ENCODE peak calls at places on chromosomes 2 and 18, in seven cellular contexts. One of them, this sample, is unnamed.

GRCh38 chr2:152097291-152098032 is 1.4 kb downstream of the CACNB4 start:
- DNase-seq in OCI-LY7: no peak
- DNase-seq in cardiac muscle cell: peak
- DNase-seq in Calu3: peak
- DNase-seq in endodermal cell: peak
- DNase-seq in progenitor cell of endocrine pancreas: no peak
- DNase-seq in tibial artery: no peak
- DNase-seq in this sample: no peak

GRCh38 chr2:102057502-102058292 is 65.9 kb downstream of the IL1R2 start:
- DNase-seq in OCI-LY7: no peak
- DNase-seq in Calu3: no peak
- DNase-seq in tibial artery: no peak
- DNase-seq in progenitor cell of endocrine pancreas: no peak
- DNase-seq in endodermal cell: no peak
- DNase-seq in cardiac muscle cell: no peak
- DNase-seq in this sample: no peak

GRCh38 chr2:30149513-30149912 is 2.7 kb downstream of the YPEL5 start:
- DNase-seq in Calu3: no peak
- DNase-seq in cardiac muscle cell: peak
- DNase-seq in endodermal cell: peak
- DNase-seq in OCI-LY7: peak
- DNase-seq in tibial artery: no peak
- DNase-seq in progenitor cell of endocrine pancreas: no peak
- DNase-seq in this sample: no peak

GRCh38 chr2:12441750-12442626 is 274.7 kb upstream of the TRIB2 start:
- DNase-seq in endodermal cell: no peak
- DNase-seq in progenitor cell of endocrine pancreas: no peak
- DNase-seq in cardiac muscle cell: no peak
- DNase-seq in tibial artery: no peak
- DNase-seq in Calu3: no peak
- DNase-seq in OCI-LY7: no peak
- DNase-seq in this sample: no peak

GRCh38 chr2:219514196-219514761 is at the start of gene ASIC4:
- DNase-seq in Calu3: no peak
- DNase-seq in endodermal cell: peak
- DNase-seq in tibial artery: no peak
- DNase-seq in cardiac muscle cell: peak
- DNase-seq in OCI-LY7: no peak
- DNase-seq in progenitor cell of endocrine pancreas: no peak
- DNase-seq in this sample: no peak

GRCh38 chr18:67144342-67144741 is 372.2 kb downstream of the DSEL start:
- DNase-seq in progenitor cell of endocrine pancreas: no peak
- DNase-seq in Calu3: no peak
- DNase-seq in endodermal cell: no peak
- DNase-seq in OCI-LY7: no peak
- DNase-seq in cardiac muscle cell: no peak
- DNase-seq in tibial artery: no peak
- DNase-seq in this sample: no peak

GRCh38 chr2:11827547-11827946 is 81.1 kb downstream of the LPIN1 start:
- DNase-seq in Calu3: no peak
- DNase-seq in endodermal cell: no peak
- DNase-seq in OCI-LY7: no peak
- DNase-seq in cardiac muscle cell: no peak
- DNase-seq in progenitor cell of endocrine pancreas: no peak
- DNase-seq in tibial artery: no peak
- DNase-seq in this sample: no peak

GRCh38 chr18:37484893-37485834 is 80.4 kb downstream of the CELF4 start:
- DNase-seq in tibial artery: no peak
- DNase-seq in Calu3: peak
- DNase-seq in OCI-LY7: no peak
- DNase-seq in endodermal cell: peak
- DNase-seq in progenitor cell of endocrine pancreas: peak
- DNase-seq in cardiac muscle cell: peak
- DNase-seq in this sample: peak

GRCh38 chr2:143525006-143525405 is 395.8 kb downstream of the ARHGAP15 start:
- DNase-seq in OCI-LY7: no peak
- DNase-seq in tibial artery: no peak
- DNase-seq in endodermal cell: no peak
- DNase-seq in cardiac muscle cell: no peak
- DNase-seq in Calu3: no peak
- DNase-seq in progenitor cell of endocrine pancreas: no peak
- DNase-seq in this sample: no peak

GRCh38 chr2:113370478-113371091 is 66.9 kb upstream of the ZNG1B start:
- DNase-seq in progenitor cell of endocrine pancreas: peak
- DNase-seq in endodermal cell: peak
- DNase-seq in tibial artery: peak
- DNase-seq in cardiac muscle cell: peak
- DNase-seq in OCI-LY7: peak
- DNase-seq in Calu3: peak
- DNase-seq in this sample: peak

GRCh38 chr2:200308421-200309295 is 2.2 kb downstream of the SPATS2L start:
- DNase-seq in progenitor cell of endocrine pancreas: no peak
- DNase-seq in cardiac muscle cell: peak
- DNase-seq in tibial artery: no peak
- DNase-seq in OCI-LY7: peak
- DNase-seq in endodermal cell: no peak
- DNase-seq in Calu3: no peak
- DNase-seq in this sample: no peak

GRCh38 chr18:44503854-44504253 is 176.8 kb upstream of the SETBP1 start:
- DNase-seq in tibial artery: no peak
- DNase-seq in progenitor cell of endocrine pancreas: no peak
- DNase-seq in endodermal cell: no peak
- DNase-seq in Calu3: no peak
- DNase-seq in cardiac muscle cell: no peak
- DNase-seq in OCI-LY7: no peak
- DNase-seq in this sample: no peak

GRCh38 chr2:216205486-216205885 is 96.3 kb downstream of the XRCC5 start:
- DNase-seq in endodermal cell: no peak
- DNase-seq in OCI-LY7: no peak
- DNase-seq in cardiac muscle cell: no peak
- DNase-seq in Calu3: no peak
- DNase-seq in tibial artery: no peak
- DNase-seq in progenitor cell of endocrine pancreas: no peak
- DNase-seq in this sample: no peak

GRCh38 chr2:3362686-3363085 is 14.9 kb downstream of the EIPR1 start:
- DNase-seq in progenitor cell of endocrine pancreas: no peak
- DNase-seq in OCI-LY7: no peak
- DNase-seq in cardiac muscle cell: no peak
- DNase-seq in endodermal cell: no peak
- DNase-seq in tibial artery: no peak
- DNase-seq in Calu3: no peak
- DNase-seq in this sample: no peak

GRCh38 chr2:236730393-236730792 is 160.8 kb downstream of the ACKR3 start:
- DNase-seq in tibial artery: peak
- DNase-seq in cardiac muscle cell: no peak
- DNase-seq in progenitor cell of endocrine pancreas: no peak
- DNase-seq in Calu3: no peak
- DNase-seq in OCI-LY7: no peak
- DNase-seq in endodermal cell: no peak
- DNase-seq in this sample: no peak

GRCh38 chr2:43041167-43041566 is 185.2 kb downstream of the ZFP36L2 start:
- DNase-seq in OCI-LY7: no peak
- DNase-seq in cardiac muscle cell: no peak
- DNase-seq in Calu3: no peak
- DNase-seq in tibial artery: no peak
- DNase-seq in progenitor cell of endocrine pancreas: no peak
- DNase-seq in endodermal cell: peak
- DNase-seq in this sample: no peak

GRCh38 chr2:16632615-16633014 is 33.0 kb downstream of the CYRIA start:
- DNase-seq in endodermal cell: no peak
- DNase-seq in progenitor cell of endocrine pancreas: no peak
- DNase-seq in tibial artery: no peak
- DNase-seq in OCI-LY7: no peak
- DNase-seq in cardiac muscle cell: no peak
- DNase-seq in Calu3: no peak
- DNase-seq in this sample: peak

GRCh38 chr2:9638532-9638931 is 7.7 kb upstream of the YWHAQ start:
- DNase-seq in cardiac muscle cell: no peak
- DNase-seq in endodermal cell: no peak
- DNase-seq in OCI-LY7: no peak
- DNase-seq in progenitor cell of endocrine pancreas: no peak
- DNase-seq in Calu3: peak
- DNase-seq in tibial artery: peak
- DNase-seq in this sample: no peak

GRCh38 chr18:11040823-11041712 is 108.3 kb downstream of the PIEZO2 start:
- DNase-seq in tibial artery: no peak
- DNase-seq in OCI-LY7: peak
- DNase-seq in cardiac muscle cell: peak
- DNase-seq in Calu3: peak
- DNase-seq in progenitor cell of endocrine pancreas: peak
- DNase-seq in endodermal cell: peak
- DNase-seq in this sample: peak

GRCh38 chr18:48539406-48540328 is 836 bp downstream of the CTIF start:
- DNase-seq in progenitor cell of endocrine pancreas: peak
- DNase-seq in endodermal cell: peak
- DNase-seq in cardiac muscle cell: peak
- DNase-seq in Calu3: peak
- DNase-seq in tibial artery: peak
- DNase-seq in OCI-LY7: no peak
- DNase-seq in this sample: peak

GRCh38 chr18:7413906-7414305 is 153.2 kb upstream of the PTPRM start:
- DNase-seq in Calu3: no peak
- DNase-seq in progenitor cell of endocrine pancreas: no peak
- DNase-seq in OCI-LY7: no peak
- DNase-seq in tibial artery: no peak
- DNase-seq in cardiac muscle cell: no peak
- DNase-seq in endodermal cell: no peak
- DNase-seq in this sample: no peak

GRCh38 chr2:71789556-71790219 is 336.3 kb downstream of the DYSF start:
- DNase-seq in tibial artery: peak
- DNase-seq in endodermal cell: peak
- DNase-seq in progenitor cell of endocrine pancreas: no peak
- DNase-seq in cardiac muscle cell: no peak
- DNase-seq in OCI-LY7: no peak
- DNase-seq in Calu3: no peak
- DNase-seq in this sample: no peak
- TF ChIP-seq CTCF in tibial artery: no peak
- TF ChIP-seq CTCF in endodermal cell: peak
- TF ChIP-seq CTCF in progenitor cell of endocrine pancreas: peak
- TF ChIP-seq CTCF in cardiac muscle cell: no peak
- TF ChIP-seq CTCF in OCI-LY7: no peak
- TF ChIP-seq CTCF in Calu3: no peak
- TF ChIP-seq CTCF in this sample: no peak

DNA sequence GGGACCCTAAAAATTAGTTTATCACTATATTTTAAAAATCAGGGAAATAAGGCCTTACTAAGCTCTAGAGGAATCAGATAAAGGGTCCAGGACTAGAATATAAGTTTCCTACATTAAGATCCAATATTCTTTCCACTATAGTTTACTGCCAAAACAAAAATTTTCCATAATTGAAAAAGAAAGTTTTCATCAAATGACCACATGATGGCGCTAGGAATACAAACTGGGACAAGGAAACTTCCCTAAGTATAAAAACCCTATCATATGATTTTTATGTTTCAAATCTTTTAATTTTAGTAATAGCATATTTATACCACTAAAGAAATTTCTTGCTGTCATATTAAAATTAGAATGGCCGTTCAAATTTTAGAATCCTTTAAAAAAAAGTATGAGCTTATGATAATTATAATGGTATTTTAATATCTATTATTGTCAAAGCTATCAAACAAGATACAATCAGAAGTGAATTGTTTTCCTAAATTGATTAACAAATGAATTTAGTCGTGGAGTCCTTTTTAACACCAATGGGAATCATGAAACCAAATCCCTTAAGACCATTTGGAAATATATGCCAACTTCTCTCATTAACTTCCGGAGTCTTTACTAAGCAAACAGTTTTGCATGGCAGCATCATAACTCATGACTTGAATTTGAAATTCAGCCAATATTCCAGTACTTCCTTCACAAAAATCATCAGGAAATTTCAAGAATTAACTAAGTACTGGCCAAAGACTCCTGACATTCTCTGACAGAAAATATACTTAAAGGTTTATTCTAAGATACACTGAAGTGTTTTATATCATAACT is 70.3 kb downstream of the SCN1A start:
- DNase-seq in endodermal cell: no peak
- DNase-seq in OCI-LY7: peak
- DNase-seq in Calu3: no peak
- DNase-seq in cardiac muscle cell: peak
- DNase-seq in tibial artery: no peak
- DNase-seq in progenitor cell of endocrine pancreas: no peak
- DNase-seq in this sample: no peak
- TF ChIP-seq CTCF in endodermal cell: peak
- TF ChIP-seq CTCF in OCI-LY7: peak
- TF ChIP-seq CTCF in Calu3: peak
- TF ChIP-seq CTCF in cardiac muscle cell: peak
- TF ChIP-seq CTCF in tibial artery: peak
- TF ChIP-seq CTCF in progenitor cell of endocrine pancreas: peak
- TF ChIP-seq CTCF in this sample: peak

GRCh38 chr18:33916200-33916599 is 308.5 kb downstream of the NOL4 start:
- DNase-seq in endodermal cell: peak
- DNase-seq in progenitor cell of endocrine pancreas: no peak
- DNase-seq in cardiac muscle cell: peak
- DNase-seq in OCI-LY7: no peak
- DNase-seq in Calu3: peak
- DNase-seq in tibial artery: no peak
- DNase-seq in this sample: no peak
- TF ChIP-seq CTCF in endodermal cell: peak
- TF ChIP-seq CTCF in progenitor cell of endocrine pancreas: peak
- TF ChIP-seq CTCF in cardiac muscle cell: no peak
- TF ChIP-seq CTCF in OCI-LY7: peak
- TF ChIP-seq CTCF in Calu3: no peak
- TF ChIP-seq CTCF in tibial artery: no peak
- TF ChIP-seq CTCF in this sample: peak

GRCh38 chr2:235049719-235050118 is 97.9 kb downstream of the SH3BP4 start:
- DNase-seq in cardiac muscle cell: no peak
- DNase-seq in progenitor cell of endocrine pancreas: no peak
- DNase-seq in endodermal cell: peak
- DNase-seq in OCI-LY7: no peak
- DNase-seq in Calu3: no peak
- DNase-seq in tibial artery: peak
- DNase-seq in this sample: no peak

GRCh38 chr2:235051436-235052260 is 99.8 kb downstream of the SH3BP4 start:
- DNase-seq in Calu3: no peak
- DNase-seq in progenitor cell of endocrine pancreas: no peak
- DNase-seq in OCI-LY7: no peak
- DNase-seq in tibial artery: peak
- DNase-seq in cardiac muscle cell: no peak
- DNase-seq in endodermal cell: peak
- DNase-seq in this sample: no peak

GRCh38 chr2:235049069-235049468 is 97.3 kb downstream of the SH3BP4 start:
- DNase-seq in endodermal cell: peak
- DNase-seq in progenitor cell of endocrine pancreas: no peak
- DNase-seq in cardiac muscle cell: no peak
- DNase-seq in tibial artery: peak
- DNase-seq in Calu3: no peak
- DNase-seq in OCI-LY7: no peak
- DNase-seq in this sample: no peak

GRCh38 chr2:235052514-235053354 is 100.9 kb downstream of the SH3BP4 start:
- DNase-seq in OCI-LY7: no peak
- DNase-seq in cardiac muscle cell: no peak
- DNase-seq in tibial artery: peak
- DNase-seq in Calu3: no peak
- DNase-seq in progenitor cell of endocrine pancreas: no peak
- DNase-seq in endodermal cell: peak
- DNase-seq in this sample: no peak

DNA sequence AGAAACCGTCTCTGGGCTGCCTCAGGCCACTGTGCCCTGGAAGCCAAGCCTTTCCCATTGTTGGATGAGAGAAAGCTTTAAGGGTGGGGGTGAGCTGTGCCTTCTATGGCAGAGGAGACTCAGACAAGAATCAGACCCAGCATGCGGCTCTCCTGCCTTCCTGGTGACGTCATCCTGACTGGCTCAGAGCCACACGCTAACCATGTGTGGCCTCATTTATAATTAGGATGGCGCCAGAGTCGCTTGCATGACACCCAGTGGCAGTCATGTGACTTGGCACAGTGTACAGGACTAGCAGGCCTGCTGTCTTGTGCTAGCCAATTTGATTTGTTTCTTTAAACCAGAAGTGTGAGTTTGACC is 99.2 kb downstream of the SH3BP4 start:
- DNase-seq in Calu3: peak
- DNase-seq in OCI-LY7: peak
- DNase-seq in endodermal cell: peak
- DNase-seq in cardiac muscle cell: peak
- DNase-seq in tibial artery: peak
- DNase-seq in progenitor cell of endocrine pancreas: no peak
- DNase-seq in this sample: no peak
- TF ChIP-seq CTCF in Calu3: no peak
- TF ChIP-seq CTCF in OCI-LY7: no peak
- TF ChIP-seq CTCF in endodermal cell: no peak
- TF ChIP-seq CTCF in cardiac muscle cell: no peak
- TF ChIP-seq CTCF in tibial artery: no peak
- TF ChIP-seq CTCF in progenitor cell of endocrine pancreas: no peak
- TF ChIP-seq CTCF in this sample: no peak